ENCODE peak calls at places on chromosomes 6 and 20, in six cellular contexts. S, I, K, J, N and P are unnamed samples.

GRCh38 chr6:169962604-169963469 is 211.4 kb downstream of the ERMARD start:
- DNase-seq in S (peak), I (no peak), K (peak), J (no peak), N (no peak), P (no peak)

GRCh38 chr20:45857836-45858250 is 429 bp downstream of the ZSWIM3 start:
- DNase-seq in S (no peak), I (peak), K (no peak), J (no peak), N (no peak), P (peak)

GRCh38 chr6:75633045-75633444 is 31.4 kb downstream of the SENP6 start:
- DNase-seq in S (no peak), I (no peak), K (no peak), J (no peak), N (no peak), P (no peak)

GRCh38 chr6:84764332-84765049 is at the start of gene TBX18:
- DNase-seq in S (peak), I (peak), K (peak), J (no peak), N (no peak), P (no peak)

GRCh38 chr6:67881706-67882065 is 753.4 kb upstream of the ADGRB3 start:
- DNase-seq in S (no peak), I (no peak), K (no peak), J (no peak), N (no peak), P (no peak)

GRCh38 chr6:34237722-34238506 is 1.2 kb downstream of the HMGA1 start:
- DNase-seq in S (no peak), I (peak), K (no peak), J (peak), N (no peak), P (peak)

GRCh38 chr6:46368137-46368536 is 123.1 kb downstream of the RCAN2 start:
- DNase-seq in S (no peak), I (no peak), K (no peak), J (no peak), N (no peak), P (no peak)

GRCh38 chr6:36907781-36908180 is 22.0 kb downstream of the C6orf89 start:
- DNase-seq in S (peak), I (no peak), K (peak), J (no peak), N (peak), P (no peak)

GRCh38 chr20:51930775-51931174 is 128.5 kb upstream of the SALL4 start:
- DNase-seq in S (no peak), I (no peak), K (no peak), J (no peak), N (no peak), P (no peak)

GRCh38 chr20:51923611-51924010 is 121.3 kb upstream of the SALL4 start:
- DNase-seq in S (no peak), I (no peak), K (no peak), J (no peak), N (no peak), P (no peak)

GRCh38 chr20:51924509-51924908 is 122.2 kb upstream of the SALL4 start:
- DNase-seq in S (no peak), I (no peak), K (no peak), J (no peak), N (no peak), P (no peak)

GRCh38 chr20:51928931-51929330 is 126.6 kb upstream of the SALL4 start:
- DNase-seq in S (no peak), I (no peak), K (no peak), J (no peak), N (no peak), P (no peak)

DNA sequence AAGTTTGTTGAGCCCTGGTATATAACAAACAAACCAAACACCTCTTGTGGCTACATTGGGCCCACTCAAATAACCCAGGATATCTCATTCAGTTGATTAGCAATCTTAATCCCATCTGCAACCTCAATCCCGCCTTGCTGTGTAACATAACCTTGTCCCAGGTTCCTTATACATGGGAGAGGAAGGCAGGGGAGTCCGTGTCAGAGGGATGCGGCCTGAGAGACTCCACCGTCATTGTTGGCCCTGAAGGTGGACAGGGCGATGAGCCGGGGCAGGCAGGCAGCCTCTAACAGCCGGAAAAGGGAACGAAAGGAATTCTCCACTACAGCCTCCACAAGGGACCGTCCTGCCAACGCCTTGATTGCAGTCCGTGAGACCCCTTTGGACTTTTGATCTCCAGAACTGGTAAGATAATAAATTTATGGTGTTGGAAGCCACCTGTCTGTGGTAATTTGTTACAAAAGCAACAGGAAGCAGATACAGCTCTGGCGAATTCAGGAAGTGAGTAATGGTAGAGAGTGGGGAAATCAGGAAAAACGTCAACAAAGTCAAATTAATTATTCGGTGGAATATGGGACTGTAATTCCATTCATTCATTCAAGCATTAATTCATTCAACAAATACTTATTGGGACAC is 124.5 kb upstream of the SALL4 start:
- DNase-seq in S (no peak), I (no peak), K (no peak), J (no peak), N (no peak), P (no peak)
- TF ChIP-seq POLR2AphosphoS5 in S (no peak), I (no peak), K (no peak), J (no peak), N (no peak), P (no peak)

GRCh38 chr6:112222111-112222726 is 32.1 kb downstream of the LAMA4 start:
- DNase-seq in S (no peak), I (no peak), K (no peak), J (no peak), N (no peak), P (no peak)

GRCh38 chr6:112216699-112217551 is 37.4 kb downstream of the LAMA4 start:
- DNase-seq in S (no peak), I (no peak), K (no peak), J (no peak), N (no peak), P (no peak)

GRCh38 chr6:112215901-112216300 is 38.5 kb downstream of the LAMA4 start:
- DNase-seq in S (no peak), I (no peak), K (no peak), J (no peak), N (no peak), P (no peak)

GRCh38 chr6:112221561-112221960 is 32.8 kb downstream of the LAMA4 start:
- DNase-seq in S (no peak), I (no peak), K (no peak), J (no peak), N (no peak), P (no peak)

DNA sequence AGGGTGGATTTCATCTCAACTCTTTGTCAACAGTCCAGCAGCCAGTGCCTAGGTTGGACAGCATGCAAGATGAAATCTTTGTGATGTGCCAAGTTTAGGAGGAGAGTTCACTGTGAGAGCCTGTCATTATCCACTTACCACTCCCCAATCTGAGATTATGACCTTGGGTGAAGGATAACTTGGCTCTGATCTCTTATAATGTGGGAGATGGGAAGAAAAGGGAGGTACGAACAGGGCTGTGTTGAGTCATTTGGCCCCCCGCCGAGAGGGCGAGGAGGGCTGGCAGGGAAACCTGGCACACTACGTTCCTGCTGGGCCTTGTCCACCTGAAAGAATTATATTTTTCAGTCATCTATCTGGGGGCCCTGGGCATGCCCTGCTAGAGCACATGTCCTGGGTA is 35.8 kb downstream of the LAMA4 start:
- DNase-seq in S (no peak), I (no peak), K (no peak), J (no peak), N (no peak), P (no peak)
- TF ChIP-seq POLR2AphosphoS5 in S (no peak), I (no peak), K (no peak), J (no peak), N (no peak), P (no peak)

DNA sequence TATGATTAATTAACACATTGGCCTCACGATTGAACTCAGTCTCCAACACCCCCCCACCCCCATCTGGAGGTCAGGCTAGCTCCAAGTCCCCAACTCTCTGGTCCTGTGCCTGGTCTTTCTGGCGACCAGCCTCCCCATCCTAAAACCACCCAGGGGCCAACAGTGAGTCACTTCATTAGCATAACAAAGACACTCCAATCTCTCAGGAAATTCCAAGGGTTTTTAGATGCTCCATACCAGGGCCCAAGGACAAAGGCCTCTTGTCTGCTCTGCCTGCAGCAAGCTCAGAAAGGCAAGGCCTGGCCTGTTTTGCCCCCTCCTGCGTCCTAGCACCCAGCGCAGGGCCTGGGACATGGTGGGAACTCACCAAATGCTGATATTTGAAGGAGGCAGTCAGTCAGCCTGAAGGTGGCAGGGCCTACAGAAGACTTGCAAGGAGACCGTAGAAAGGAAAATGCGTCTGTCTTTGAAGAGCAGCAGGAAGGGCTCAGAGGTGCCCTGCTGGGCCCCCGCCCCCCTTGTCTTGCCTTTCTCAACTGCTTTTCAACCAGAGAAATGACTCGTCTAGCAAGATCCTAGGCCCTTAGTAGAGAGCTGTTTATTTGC is 184.7 kb downstream of the CDH4 start:
- DNase-seq in S (peak), I (peak), K (no peak), J (no peak), N (no peak), P (no peak)
- TF ChIP-seq POLR2AphosphoS5 in S (no peak), I (no peak), K (no peak), J (no peak), N (no peak), P (no peak)

DNA sequence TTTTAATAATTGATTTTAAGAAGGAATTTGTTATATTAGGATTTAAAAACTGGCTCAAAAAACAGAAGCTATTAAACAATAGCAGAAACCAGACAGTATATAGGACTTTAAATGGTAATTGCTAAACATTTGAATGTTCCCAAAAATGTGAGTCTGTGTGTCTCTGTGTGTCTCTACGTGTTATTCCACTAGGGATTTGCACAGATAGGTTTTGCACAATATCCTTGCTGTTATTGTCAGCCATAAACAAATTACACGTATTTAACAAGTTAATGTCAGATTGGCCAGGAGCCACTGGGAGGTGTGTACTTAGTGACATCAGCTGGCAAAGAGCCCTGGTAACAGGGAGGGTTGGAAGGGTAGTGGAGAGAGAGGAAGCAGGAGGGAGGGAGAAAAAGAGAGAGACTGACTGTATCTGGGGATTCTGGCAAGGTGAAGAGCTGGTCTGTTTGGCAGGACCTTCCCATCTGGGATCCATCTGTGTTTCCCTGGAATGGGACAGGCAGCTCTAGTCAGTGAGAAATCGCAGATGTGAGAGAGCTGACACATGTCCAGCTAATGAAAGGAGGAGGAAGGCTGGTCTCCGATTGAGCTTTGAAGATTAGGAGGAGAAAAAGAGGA is 72.2 kb downstream of the CBFA2T2 start:
- DNase-seq in S (peak), I (peak), K (peak), J (no peak), N (peak), P (no peak)
- TF ChIP-seq POLR2AphosphoS5 in S (peak), I (no peak), K (peak), J (no peak), N (peak), P (no peak)

GRCh38 chr20:36086767-36087166 is 67.8 kb upstream of the EPB41L1 start:
- DNase-seq in S (no peak), I (no peak), K (no peak), J (no peak), N (no peak), P (no peak)
- TF ChIP-seq POLR2AphosphoS5 in S (no peak), I (no peak), K (no peak), J (no peak), N (no peak), P (no peak)